ENCODE peak calls at places on chromosome 1, in five cellular contexts. One of them, this sample, is unnamed.
A peak's percentile ranks its signal among the peaks of the same experiment; 100 is the strongest.

GRCh38 chr1:18326171-18326950 is 154.4 kb upstream of the KLHDC7A start:
- DNase-seq in HepG2: no peak
- DNase-seq in HCT116: no peak
- DNase-seq in H1: no peak
- DNase-seq in SK-N-SH: no peak
- DNase-seq in this sample: no peak

GRCh38 chr1:9078035-9078948 is 8.9 kb upstream of the SLC2A5 start:
- DNase-seq in H1: no peak
- DNase-seq in SK-N-SH: no peak
- DNase-seq in HCT116: no peak
- DNase-seq in HepG2: no peak
- DNase-seq in this sample: no peak

GRCh38 chr1:117110774-117111173 is 10.8 kb downstream of the TRIM45 start:
- DNase-seq in SK-N-SH: no peak
- DNase-seq in H1: no peak
- DNase-seq in HepG2: no peak
- DNase-seq in HCT116: no peak
- DNase-seq in this sample: no peak

GRCh38 chr1:203126151-203126865 is 1.2 kb upstream of the ADORA1 start:
- DNase-seq in HCT116: no peak
- DNase-seq in H1: no peak
- DNase-seq in SK-N-SH: no peak
- DNase-seq in HepG2: no peak
- DNase-seq in this sample: peak; percentile 35

GRCh38 chr1:55898191-55898590 is 681.2 kb downstream of the PLPP3 start:
- DNase-seq in SK-N-SH: no peak
- DNase-seq in HCT116: no peak
- DNase-seq in HepG2: peak; percentile 5
- DNase-seq in H1: no peak
- DNase-seq in this sample: no peak

GRCh38 chr1:207034998-207035397 is 2.4 kb upstream of the C1orf116 start:
- DNase-seq in HCT116: no peak
- DNase-seq in HepG2: no peak
- DNase-seq in SK-N-SH: no peak
- DNase-seq in H1: no peak
- DNase-seq in this sample: no peak

GRCh38 chr1:33383974-33384767 is 46.7 kb downstream of the PHC2 start:
- DNase-seq in HepG2: no peak
- DNase-seq in SK-N-SH: no peak
- DNase-seq in HCT116: no peak
- DNase-seq in H1: no peak
- DNase-seq in this sample: no peak

GRCh38 chr1:30600706-30601105 is 122.7 kb downstream of the MATN1 start:
- DNase-seq in SK-N-SH: no peak
- DNase-seq in HCT116: no peak
- DNase-seq in H1: no peak
- DNase-seq in HepG2: no peak
- DNase-seq in this sample: no peak

GRCh38 chr1:170732262-170732595 is 68.3 kb downstream of the PRRX1 start:
- DNase-seq in HepG2: no peak
- DNase-seq in H1: no peak
- DNase-seq in SK-N-SH: no peak
- DNase-seq in HCT116: no peak
- DNase-seq in this sample: no peak

DNA sequence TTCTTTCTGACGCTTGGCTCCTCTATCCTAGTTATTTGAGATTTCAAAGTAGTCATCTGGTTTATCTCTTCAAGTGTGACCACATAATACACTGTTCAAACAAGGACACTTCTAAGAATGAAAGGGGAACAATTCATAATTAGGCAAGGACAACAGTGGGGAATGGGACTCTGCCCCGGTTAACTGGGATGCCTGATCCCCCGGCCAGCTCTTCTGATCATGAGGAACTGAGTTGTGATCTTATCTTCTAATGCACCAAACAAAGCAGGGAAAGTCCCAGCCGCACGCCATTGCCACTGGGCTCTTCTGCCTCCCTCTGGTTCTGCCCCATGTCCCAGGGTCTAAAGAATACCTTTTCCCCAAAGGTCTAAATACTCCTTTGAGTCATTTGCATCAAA is 158.2 kb upstream of the IRF2BP2 start:
- DNase-seq in HepG2: peak; percentile 56
- DNase-seq in H1: no peak
- DNase-seq in SK-N-SH: no peak
- DNase-seq in HCT116: no peak
- DNase-seq in this sample: no peak
- TF ChIP-seq JUND in HepG2: no peak
- TF ChIP-seq JUND in H1: no peak
- TF ChIP-seq JUND in SK-N-SH: no peak
- TF ChIP-seq JUND in HCT116: no peak
- TF ChIP-seq JUND in this sample: no peak

GRCh38 chr1:156750932-156751723 is at the start of gene HDGF:
- DNase-seq in H1: no peak
- DNase-seq in HCT116: no peak
- DNase-seq in HepG2: no peak
- DNase-seq in SK-N-SH: peak; percentile 72
- DNase-seq in this sample: no peak
- TF ChIP-seq JUND in H1: no peak
- TF ChIP-seq JUND in HCT116: no peak
- TF ChIP-seq JUND in HepG2: no peak
- TF ChIP-seq JUND in SK-N-SH: no peak
- TF ChIP-seq JUND in this sample: no peak

GRCh38 chr1:3772027-3772714 is 378 bp upstream of the SMIM1 start:
- DNase-seq in SK-N-SH: peak; percentile 100
- DNase-seq in HepG2: peak; percentile 83
- DNase-seq in HCT116: peak; percentile 65
- DNase-seq in H1: peak; percentile 77
- DNase-seq in this sample: peak; percentile 86

GRCh38 chr1:3767328-3767925 is 5.1 kb upstream of the SMIM1 start:
- DNase-seq in HCT116: no peak
- DNase-seq in HepG2: no peak
- DNase-seq in H1: no peak
- DNase-seq in SK-N-SH: no peak
- DNase-seq in this sample: no peak

GRCh38 chr1:3770047-3770765 is 2.3 kb upstream of the SMIM1 start:
- DNase-seq in HepG2: no peak
- DNase-seq in H1: no peak
- DNase-seq in HCT116: no peak
- DNase-seq in SK-N-SH: no peak
- DNase-seq in this sample: no peak

GRCh38 chr1:3771108-3772026 is 1.2 kb upstream of the SMIM1 start:
- DNase-seq in HepG2: peak; percentile 85
- DNase-seq in HCT116: no peak
- DNase-seq in SK-N-SH: peak; percentile 65
- DNase-seq in H1: no peak
- DNase-seq in this sample: no peak

GRCh38 chr1:3768811-3769390 is 3.6 kb upstream of the SMIM1 start:
- DNase-seq in HepG2: no peak
- DNase-seq in H1: no peak
- DNase-seq in SK-N-SH: no peak
- DNase-seq in HCT116: no peak
- DNase-seq in this sample: no peak
- TF ChIP-seq JUND in HepG2: no peak
- TF ChIP-seq JUND in H1: no peak
- TF ChIP-seq JUND in SK-N-SH: no peak
- TF ChIP-seq JUND in HCT116: no peak
- TF ChIP-seq JUND in this sample: no peak

GRCh38 chr1:1031659-1032245 is 11.8 kb downstream of the AGRN start:
- DNase-seq in SK-N-SH: no peak
- DNase-seq in HepG2: no peak
- DNase-seq in HCT116: no peak
- DNase-seq in H1: no peak
- DNase-seq in this sample: no peak

GRCh38 chr1:1034438-1034759 is 14.5 kb downstream of the AGRN start:
- DNase-seq in HepG2: no peak
- DNase-seq in SK-N-SH: peak; percentile 58
- DNase-seq in HCT116: no peak
- DNase-seq in H1: no peak
- DNase-seq in this sample: no peak

GRCh38 chr1:1033731-1034437 is 14.0 kb downstream of the AGRN start:
- DNase-seq in H1: no peak
- DNase-seq in SK-N-SH: peak; percentile 72
- DNase-seq in HepG2: no peak
- DNase-seq in HCT116: no peak
- DNase-seq in this sample: no peak

GRCh38 chr1:1032428-1032827 is 12.5 kb downstream of the AGRN start:
- DNase-seq in SK-N-SH: peak; percentile 80
- DNase-seq in H1: no peak
- DNase-seq in HCT116: no peak
- DNase-seq in HepG2: no peak
- DNase-seq in this sample: no peak

DNA sequence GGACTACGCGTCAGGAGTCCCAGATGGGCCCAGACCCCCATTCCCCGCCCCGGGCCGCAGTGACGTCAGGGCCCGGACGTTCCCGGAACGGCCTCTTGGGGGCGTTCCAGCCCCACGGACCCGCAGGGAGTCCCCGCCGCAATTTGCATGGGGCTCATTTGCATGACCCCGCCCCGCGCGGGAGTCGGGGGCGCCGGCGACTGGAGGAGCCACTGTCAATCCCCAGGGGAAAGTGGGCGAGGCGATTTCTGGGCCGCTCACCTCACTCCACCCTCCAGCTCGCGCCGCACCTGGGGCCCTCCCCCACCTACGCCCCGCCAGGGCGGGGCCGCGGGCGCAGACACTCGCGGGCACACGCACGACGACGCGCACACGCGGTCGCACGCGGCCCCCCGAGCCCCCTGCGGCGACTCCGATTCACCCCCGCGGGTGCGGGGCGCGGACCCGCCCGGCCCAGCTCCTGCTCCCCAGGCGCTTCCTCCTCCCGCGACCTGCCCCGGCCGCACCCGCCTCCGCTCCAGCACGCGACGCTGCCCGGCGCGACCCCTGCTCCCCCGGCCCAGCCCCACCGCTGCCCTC is 13.2 kb downstream of the AGRN start:
- DNase-seq in SK-N-SH: peak; percentile 97
- DNase-seq in H1: peak; percentile 81
- DNase-seq in HCT116: no peak
- DNase-seq in HepG2: no peak
- DNase-seq in this sample: no peak
- TF ChIP-seq JUND in SK-N-SH: no peak
- TF ChIP-seq JUND in H1: peak; percentile 79
- TF ChIP-seq JUND in HCT116: no peak
- TF ChIP-seq JUND in HepG2: no peak
- TF ChIP-seq JUND in this sample: no peak